ENCODE peak calls at places on chromosomes 7 and 10, in eight cellular contexts. One of them, this sample, is unnamed.

GRCh38 chr10:122988501-122988900 is 8.3 kb downstream of the PSTK start:
- DNase-seq in dorsolateral prefrontal cortex: no peak
- DNase-seq in AG08395: no peak
- DNase-seq in fibroblast of mammary gland: peak
- DNase-seq in skeletal muscle cell: no peak
- DNase-seq in GM04504: no peak
- DNase-seq in activated T-cell treated with anti-CD3 and anti-CD28 coated beads, Interleukin-2, amount 50 U/mL, for 72 hours: no peak
- DNase-seq in EL: peak
- DNase-seq in this sample: no peak

GRCh38 chr10:114697061-114697598 is 39.1 kb upstream of the ABLIM1 start:
- DNase-seq in dorsolateral prefrontal cortex: peak
- DNase-seq in AG08395: peak
- DNase-seq in fibroblast of mammary gland: peak
- DNase-seq in skeletal muscle cell: no peak
- DNase-seq in GM04504: no peak
- DNase-seq in activated T-cell treated with anti-CD3 and anti-CD28 coated beads, Interleukin-2, amount 50 U/mL, for 72 hours: no peak
- DNase-seq in EL: peak
- DNase-seq in this sample: no peak

GRCh38 chr10:102186128-102186527 is 33.9 kb downstream of the NOLC1 start:
- DNase-seq in dorsolateral prefrontal cortex: no peak
- DNase-seq in AG08395: peak
- DNase-seq in fibroblast of mammary gland: peak
- DNase-seq in skeletal muscle cell: no peak
- DNase-seq in GM04504: no peak
- DNase-seq in activated T-cell treated with anti-CD3 and anti-CD28 coated beads, Interleukin-2, amount 50 U/mL, for 72 hours: no peak
- DNase-seq in EL: no peak
- DNase-seq in this sample: no peak

GRCh38 chr10:92799591-92799990 is 48.7 kb upstream of the EXOC6 start:
- DNase-seq in dorsolateral prefrontal cortex: no peak
- DNase-seq in AG08395: no peak
- DNase-seq in fibroblast of mammary gland: no peak
- DNase-seq in skeletal muscle cell: no peak
- DNase-seq in GM04504: no peak
- DNase-seq in activated T-cell treated with anti-CD3 and anti-CD28 coated beads, Interleukin-2, amount 50 U/mL, for 72 hours: no peak
- DNase-seq in EL: peak
- DNase-seq in this sample: no peak

GRCh38 chr10:17918187-17918903 is 33.4 kb upstream of the SLC39A12 start:
- DNase-seq in dorsolateral prefrontal cortex: no peak
- DNase-seq in AG08395: no peak
- DNase-seq in fibroblast of mammary gland: no peak
- DNase-seq in skeletal muscle cell: no peak
- DNase-seq in GM04504: no peak
- DNase-seq in activated T-cell treated with anti-CD3 and anti-CD28 coated beads, Interleukin-2, amount 50 U/mL, for 72 hours: no peak
- DNase-seq in EL: no peak
- DNase-seq in this sample: no peak

GRCh38 chr7:21771261-21771660 is 174.4 kb downstream of the CDCA7L start:
- DNase-seq in dorsolateral prefrontal cortex: no peak
- DNase-seq in AG08395: no peak
- DNase-seq in fibroblast of mammary gland: no peak
- DNase-seq in skeletal muscle cell: no peak
- DNase-seq in GM04504: no peak
- DNase-seq in activated T-cell treated with anti-CD3 and anti-CD28 coated beads, Interleukin-2, amount 50 U/mL, for 72 hours: no peak
- DNase-seq in EL: no peak
- DNase-seq in this sample: no peak

GRCh38 chr10:132707776-132708171 is 78.2 kb downstream of the NKX6-2 start:
- DNase-seq in dorsolateral prefrontal cortex: peak
- DNase-seq in AG08395: no peak
- DNase-seq in fibroblast of mammary gland: no peak
- DNase-seq in skeletal muscle cell: no peak
- DNase-seq in GM04504: no peak
- DNase-seq in activated T-cell treated with anti-CD3 and anti-CD28 coated beads, Interleukin-2, amount 50 U/mL, for 72 hours: no peak
- DNase-seq in EL: no peak
- DNase-seq in this sample: no peak

GRCh38 chr7:92904292-92905131 is 68.1 kb upstream of the CDK6 start:
- DNase-seq in dorsolateral prefrontal cortex: no peak
- DNase-seq in AG08395: peak
- DNase-seq in fibroblast of mammary gland: peak
- DNase-seq in skeletal muscle cell: peak
- DNase-seq in GM04504: peak
- DNase-seq in activated T-cell treated with anti-CD3 and anti-CD28 coated beads, Interleukin-2, amount 50 U/mL, for 72 hours: peak
- DNase-seq in EL: peak
- DNase-seq in this sample: peak

GRCh38 chr10:47169631-47170030 is 130.4 kb upstream of the GDF10 start:
- DNase-seq in dorsolateral prefrontal cortex: no peak
- DNase-seq in AG08395: no peak
- DNase-seq in fibroblast of mammary gland: no peak
- DNase-seq in skeletal muscle cell: no peak
- DNase-seq in GM04504: no peak
- DNase-seq in activated T-cell treated with anti-CD3 and anti-CD28 coated beads, Interleukin-2, amount 50 U/mL, for 72 hours: no peak
- DNase-seq in EL: no peak
- DNase-seq in this sample: no peak

GRCh38 chr10:12897278-12897677 is 104.2 kb downstream of the CCDC3 start:
- DNase-seq in dorsolateral prefrontal cortex: no peak
- DNase-seq in AG08395: no peak
- DNase-seq in fibroblast of mammary gland: no peak
- DNase-seq in skeletal muscle cell: no peak
- DNase-seq in GM04504: no peak
- DNase-seq in activated T-cell treated with anti-CD3 and anti-CD28 coated beads, Interleukin-2, amount 50 U/mL, for 72 hours: no peak
- DNase-seq in EL: no peak
- DNase-seq in this sample: no peak

GRCh38 chr7:32347244-32347828 is 142.8 kb downstream of the LSM5 start:
- DNase-seq in dorsolateral prefrontal cortex: no peak
- DNase-seq in AG08395: peak
- DNase-seq in fibroblast of mammary gland: peak
- DNase-seq in skeletal muscle cell: no peak
- DNase-seq in GM04504: no peak
- DNase-seq in activated T-cell treated with anti-CD3 and anti-CD28 coated beads, Interleukin-2, amount 50 U/mL, for 72 hours: peak
- DNase-seq in EL: peak
- DNase-seq in this sample: peak

GRCh38 chr10:11813855-11814557 is 9.2 kb upstream of the PROSER2 start:
- DNase-seq in dorsolateral prefrontal cortex: no peak
- DNase-seq in AG08395: no peak
- DNase-seq in fibroblast of mammary gland: no peak
- DNase-seq in skeletal muscle cell: no peak
- DNase-seq in GM04504: no peak
- DNase-seq in activated T-cell treated with anti-CD3 and anti-CD28 coated beads, Interleukin-2, amount 50 U/mL, for 72 hours: no peak
- DNase-seq in EL: peak
- DNase-seq in this sample: no peak

GRCh38 chr7:44287488-44288380 is 37.7 kb downstream of the CAMK2B start:
- DNase-seq in dorsolateral prefrontal cortex: peak
- DNase-seq in AG08395: no peak
- DNase-seq in fibroblast of mammary gland: no peak
- DNase-seq in skeletal muscle cell: no peak
- DNase-seq in GM04504: no peak
- DNase-seq in activated T-cell treated with anti-CD3 and anti-CD28 coated beads, Interleukin-2, amount 50 U/mL, for 72 hours: no peak
- DNase-seq in EL: no peak
- DNase-seq in this sample: no peak

GRCh38 chr10:31390804-31391203 is 71.8 kb downstream of the ZEB1 start:
- DNase-seq in dorsolateral prefrontal cortex: no peak
- DNase-seq in AG08395: no peak
- DNase-seq in fibroblast of mammary gland: no peak
- DNase-seq in skeletal muscle cell: no peak
- DNase-seq in GM04504: no peak
- DNase-seq in activated T-cell treated with anti-CD3 and anti-CD28 coated beads, Interleukin-2, amount 50 U/mL, for 72 hours: no peak
- DNase-seq in EL: no peak
- DNase-seq in this sample: no peak

GRCh38 chr7:2114052-2114451 is 118.7 kb downstream of the MAD1L1 start:
- DNase-seq in dorsolateral prefrontal cortex: no peak
- DNase-seq in AG08395: peak
- DNase-seq in fibroblast of mammary gland: peak
- DNase-seq in skeletal muscle cell: peak
- DNase-seq in GM04504: peak
- DNase-seq in activated T-cell treated with anti-CD3 and anti-CD28 coated beads, Interleukin-2, amount 50 U/mL, for 72 hours: no peak
- DNase-seq in EL: peak
- DNase-seq in this sample: no peak

GRCh38 chr7:120997902-120998301 is 9.4 kb downstream of the CPED1 start:
- DNase-seq in dorsolateral prefrontal cortex: no peak
- DNase-seq in AG08395: no peak
- DNase-seq in fibroblast of mammary gland: no peak
- DNase-seq in skeletal muscle cell: no peak
- DNase-seq in GM04504: no peak
- DNase-seq in activated T-cell treated with anti-CD3 and anti-CD28 coated beads, Interleukin-2, amount 50 U/mL, for 72 hours: no peak
- DNase-seq in EL: no peak
- DNase-seq in this sample: no peak

GRCh38 chr10:112775347-112775746 is 174.7 kb upstream of the TCF7L2 start:
- DNase-seq in dorsolateral prefrontal cortex: no peak
- DNase-seq in AG08395: peak
- DNase-seq in fibroblast of mammary gland: no peak
- DNase-seq in skeletal muscle cell: no peak
- DNase-seq in GM04504: no peak
- DNase-seq in activated T-cell treated with anti-CD3 and anti-CD28 coated beads, Interleukin-2, amount 50 U/mL, for 72 hours: no peak
- DNase-seq in EL: peak
- DNase-seq in this sample: no peak

GRCh38 chr10:32956365-32957197 is 1.4 kb downstream of the ITGB1 start:
- DNase-seq in dorsolateral prefrontal cortex: no peak
- DNase-seq in AG08395: no peak
- DNase-seq in fibroblast of mammary gland: no peak
- DNase-seq in skeletal muscle cell: no peak
- DNase-seq in GM04504: no peak
- DNase-seq in activated T-cell treated with anti-CD3 and anti-CD28 coated beads, Interleukin-2, amount 50 U/mL, for 72 hours: no peak
- DNase-seq in EL: peak
- DNase-seq in this sample: no peak

GRCh38 chr7:83581667-83582435 is 67.1 kb downstream of the SEMA3E start:
- DNase-seq in dorsolateral prefrontal cortex: no peak
- DNase-seq in AG08395: no peak
- DNase-seq in fibroblast of mammary gland: no peak
- DNase-seq in skeletal muscle cell: no peak
- DNase-seq in GM04504: no peak
- DNase-seq in activated T-cell treated with anti-CD3 and anti-CD28 coated beads, Interleukin-2, amount 50 U/mL, for 72 hours: no peak
- DNase-seq in EL: no peak
- DNase-seq in this sample: no peak

GRCh38 chr10:116085333-116085732 is 187.7 kb downstream of the GFRA1 start:
- DNase-seq in dorsolateral prefrontal cortex: no peak
- DNase-seq in AG08395: no peak
- DNase-seq in fibroblast of mammary gland: no peak
- DNase-seq in skeletal muscle cell: no peak
- DNase-seq in GM04504: no peak
- DNase-seq in activated T-cell treated with anti-CD3 and anti-CD28 coated beads, Interleukin-2, amount 50 U/mL, for 72 hours: no peak
- DNase-seq in EL: no peak
- DNase-seq in this sample: no peak

GRCh38 chr10:7560519-7560918 is 106.2 kb downstream of the ITIH5 start:
- DNase-seq in dorsolateral prefrontal cortex: no peak
- DNase-seq in AG08395: no peak
- DNase-seq in fibroblast of mammary gland: peak
- DNase-seq in skeletal muscle cell: no peak
- DNase-seq in GM04504: no peak
- DNase-seq in activated T-cell treated with anti-CD3 and anti-CD28 coated beads, Interleukin-2, amount 50 U/mL, for 72 hours: no peak
- DNase-seq in EL: no peak
- DNase-seq in this sample: no peak

GRCh38 chr7:35548291-35548690 is 146.6 kb downstream of the HERPUD2 start:
- DNase-seq in dorsolateral prefrontal cortex: no peak
- DNase-seq in AG08395: no peak
- DNase-seq in fibroblast of mammary gland: no peak
- DNase-seq in skeletal muscle cell: no peak
- DNase-seq in GM04504: no peak
- DNase-seq in activated T-cell treated with anti-CD3 and anti-CD28 coated beads, Interleukin-2, amount 50 U/mL, for 72 hours: no peak
- DNase-seq in EL: no peak
- DNase-seq in this sample: no peak

GRCh38 chr7:144641389-144642044 is 194.3 kb downstream of the TPK1 start:
- DNase-seq in dorsolateral prefrontal cortex: no peak
- DNase-seq in AG08395: no peak
- DNase-seq in fibroblast of mammary gland: no peak
- DNase-seq in skeletal muscle cell: no peak
- DNase-seq in GM04504: no peak
- DNase-seq in activated T-cell treated with anti-CD3 and anti-CD28 coated beads, Interleukin-2, amount 50 U/mL, for 72 hours: no peak
- DNase-seq in EL: no peak
- DNase-seq in this sample: no peak

GRCh38 chr7:149790754-149791360 is 17.5 kb upstream of the ZNF467 start:
- DNase-seq in dorsolateral prefrontal cortex: no peak
- DNase-seq in AG08395: no peak
- DNase-seq in fibroblast of mammary gland: no peak
- DNase-seq in skeletal muscle cell: no peak
- DNase-seq in GM04504: no peak
- DNase-seq in activated T-cell treated with anti-CD3 and anti-CD28 coated beads, Interleukin-2, amount 50 U/mL, for 72 hours: no peak
- DNase-seq in EL: no peak
- DNase-seq in this sample: no peak

GRCh38 chr10:22599048-22599561 is 115.3 kb downstream of the PIP4K2A start:
- DNase-seq in dorsolateral prefrontal cortex: no peak
- DNase-seq in AG08395: peak
- DNase-seq in fibroblast of mammary gland: peak
- DNase-seq in skeletal muscle cell: no peak
- DNase-seq in GM04504: peak
- DNase-seq in activated T-cell treated with anti-CD3 and anti-CD28 coated beads, Interleukin-2, amount 50 U/mL, for 72 hours: no peak
- DNase-seq in EL: peak
- DNase-seq in this sample: no peak

GRCh38 chr10:71285180-71285545 is 33.9 kb upstream of the SLC29A3 start:
- DNase-seq in dorsolateral prefrontal cortex: peak
- DNase-seq in AG08395: peak
- DNase-seq in fibroblast of mammary gland: peak
- DNase-seq in skeletal muscle cell: no peak
- DNase-seq in GM04504: no peak
- DNase-seq in activated T-cell treated with anti-CD3 and anti-CD28 coated beads, Interleukin-2, amount 50 U/mL, for 72 hours: peak
- DNase-seq in EL: peak
- DNase-seq in this sample: peak

GRCh38 chr7:132386249-132386681 is 190.0 kb downstream of the PLXNA4 start:
- DNase-seq in dorsolateral prefrontal cortex: no peak
- DNase-seq in AG08395: peak
- DNase-seq in fibroblast of mammary gland: no peak
- DNase-seq in skeletal muscle cell: no peak
- DNase-seq in GM04504: no peak
- DNase-seq in activated T-cell treated with anti-CD3 and anti-CD28 coated beads, Interleukin-2, amount 50 U/mL, for 72 hours: no peak
- DNase-seq in EL: no peak
- DNase-seq in this sample: no peak

GRCh38 chr7:1160665-1161010 is 642 bp upstream of the ZFAND2A start:
- DNase-seq in dorsolateral prefrontal cortex: peak
- DNase-seq in AG08395: peak
- DNase-seq in fibroblast of mammary gland: peak
- DNase-seq in skeletal muscle cell: no peak
- DNase-seq in GM04504: no peak
- DNase-seq in activated T-cell treated with anti-CD3 and anti-CD28 coated beads, Interleukin-2, amount 50 U/mL, for 72 hours: no peak
- DNase-seq in EL: peak
- DNase-seq in this sample: no peak

GRCh38 chr7:156220078-156220605 is 407.9 kb upstream of the SHH start:
- DNase-seq in dorsolateral prefrontal cortex: no peak
- DNase-seq in AG08395: no peak
- DNase-seq in fibroblast of mammary gland: no peak
- DNase-seq in skeletal muscle cell: no peak
- DNase-seq in GM04504: no peak
- DNase-seq in activated T-cell treated with anti-CD3 and anti-CD28 coated beads, Interleukin-2, amount 50 U/mL, for 72 hours: no peak
- DNase-seq in EL: no peak
- DNase-seq in this sample: no peak

GRCh38 chr7:151796091-151796870 is 80.6 kb downstream of the PRKAG2 start:
- DNase-seq in dorsolateral prefrontal cortex: no peak
- DNase-seq in AG08395: peak
- DNase-seq in fibroblast of mammary gland: peak
- DNase-seq in skeletal muscle cell: no peak
- DNase-seq in GM04504: peak
- DNase-seq in activated T-cell treated with anti-CD3 and anti-CD28 coated beads, Interleukin-2, amount 50 U/mL, for 72 hours: no peak
- DNase-seq in EL: peak
- DNase-seq in this sample: no peak

GRCh38 chr7:12884033-12884432 is 196.6 kb downstream of the ARL4A start:
- DNase-seq in dorsolateral prefrontal cortex: no peak
- DNase-seq in AG08395: no peak
- DNase-seq in fibroblast of mammary gland: peak
- DNase-seq in skeletal muscle cell: peak
- DNase-seq in GM04504: no peak
- DNase-seq in activated T-cell treated with anti-CD3 and anti-CD28 coated beads, Interleukin-2, amount 50 U/mL, for 72 hours: no peak
- DNase-seq in EL: no peak
- DNase-seq in this sample: no peak

GRCh38 chr7:104368006-104368405 is 39.6 kb downstream of the LHFPL3 start:
- DNase-seq in dorsolateral prefrontal cortex: no peak
- DNase-seq in AG08395: no peak
- DNase-seq in fibroblast of mammary gland: no peak
- DNase-seq in skeletal muscle cell: no peak
- DNase-seq in GM04504: no peak
- DNase-seq in activated T-cell treated with anti-CD3 and anti-CD28 coated beads, Interleukin-2, amount 50 U/mL, for 72 hours: no peak
- DNase-seq in EL: no peak
- DNase-seq in this sample: no peak

GRCh38 chr7:39683216-39683845 is 60.0 kb downstream of the RALA start:
- DNase-seq in dorsolateral prefrontal cortex: no peak
- DNase-seq in AG08395: peak
- DNase-seq in fibroblast of mammary gland: peak
- DNase-seq in skeletal muscle cell: peak
- DNase-seq in GM04504: no peak
- DNase-seq in activated T-cell treated with anti-CD3 and anti-CD28 coated beads, Interleukin-2, amount 50 U/mL, for 72 hours: no peak
- DNase-seq in EL: peak
- DNase-seq in this sample: no peak

GRCh38 chr10:78336402-78336791 is 302.7 kb downstream of the RPS24 start:
- DNase-seq in dorsolateral prefrontal cortex: no peak
- DNase-seq in AG08395: peak
- DNase-seq in fibroblast of mammary gland: peak
- DNase-seq in skeletal muscle cell: peak
- DNase-seq in GM04504: peak
- DNase-seq in activated T-cell treated with anti-CD3 and anti-CD28 coated beads, Interleukin-2, amount 50 U/mL, for 72 hours: no peak
- DNase-seq in EL: peak
- DNase-seq in this sample: no peak

This sample was measured in stimulated activated naive CD8-positive, alpha-beta T cell treated with anti-CD3 and anti-CD28 coated beads, Interleukin-15, amount 100 ng/mL, for 72 hours.